ENCODE peak calls at places on chromosomes 1 and 21, in nine cellular contexts. M, A, V, J, L, P, Y, F and O are unnamed samples.

GRCh38 chr1:162040657-162041056 is 17.0 kb upstream of the OLFML2B start:
- DNase-seq in V (no peak), P (no peak), F (no peak), J (no peak), L (no peak), A (peak), M (peak), Y (no peak), O (peak)

GRCh38 chr1:60970081-60970509 is 112.3 kb upstream of the NFIA start:
- DNase-seq in M (peak), F (no peak), V (no peak), L (no peak), Y (no peak), J (no peak), P (peak), A (peak), O (peak)

GRCh38 chr1:40431385-40431784 is 18.9 kb upstream of the ZFP69B start:
- DNase-seq in L (no peak), J (no peak), F (no peak), M (no peak), P (no peak), A (no peak), V (no peak), Y (no peak), O (no peak)

GRCh38 chr1:206897175-206897574 is at the start of gene IL24:
- DNase-seq in F (no peak), L (no peak), Y (no peak), J (no peak), V (no peak), M (peak), A (peak), P (no peak), O (no peak)

GRCh38 chr1:11061652-11062365 is 2.0 kb upstream of the SRM start:
- DNase-seq in L (no peak), A (no peak), Y (no peak), F (no peak), J (no peak), V (no peak), M (no peak), P (no peak), O (no peak)

GRCh38 chr1:39540504-39541031 is 36.0 kb downstream of the PABPC4 start:
- DNase-seq in M (peak), L (peak), V (peak), Y (peak), F (no peak), P (no peak), A (peak), J (peak), O (no peak)

GRCh38 chr1:102550729-102551384 is 554.1 kb upstream of the OLFM3 start:
- DNase-seq in Y (peak), M (peak), J (no peak), P (peak), A (peak), V (no peak), F (no peak), L (no peak), O (peak)

GRCh38 chr1:143651350-143651992 is 320.3 kb downstream of the FAM72C start:
- DNase-seq in J (no peak), F (no peak), L (no peak), V (no peak), Y (no peak), A (no peak), P (no peak), M (no peak), O (no peak)

GRCh38 chr1:226443439-226443838 is 35.5 kb upstream of the PARP1 start:
- DNase-seq in P (no peak), Y (peak), A (peak), M (peak), F (no peak), V (no peak), J (no peak), L (peak), O (no peak)

GRCh38 chr1:55582078-55582477 is 366.9 kb upstream of the USP24 start:
- DNase-seq in V (no peak), L (no peak), P (no peak), J (no peak), Y (no peak), A (no peak), F (no peak), M (no peak), O (no peak)

GRCh38 chr21:26374817-26375216 is 198.3 kb downstream of the CYYR1 start:
- DNase-seq in J (no peak), P (no peak), L (no peak), M (no peak), A (no peak), F (no peak), Y (no peak), V (no peak), O (peak)

GRCh38 chr1:152182942-152183341 is 23.9 kb upstream of the RPTN start:
- DNase-seq in L (peak), P (no peak), F (peak), A (peak), Y (peak), J (no peak), V (no peak), M (peak), O (no peak)

GRCh38 chr1:114979278-114979891 is 50.2 kb upstream of the TSHB start:
- DNase-seq in M (peak), V (peak), J (no peak), P (peak), A (peak), L (peak), F (peak), Y (peak), O (peak)

GRCh38 chr1:36248250-36248894 is 24.1 kb downstream of the THRAP3 start:
- DNase-seq in L (peak), F (peak), A (peak), M (peak), J (peak), P (no peak), V (no peak), Y (peak), O (no peak)

GRCh38 chr1:229434641-229435051 is 752 bp upstream of the ACTA1 start:
- DNase-seq in J (no peak), L (no peak), F (no peak), A (no peak), Y (no peak), P (no peak), M (no peak), V (no peak), O (peak)

GRCh38 chr21:46347203-46347550 is 23.2 kb downstream of the PCNT start:
- DNase-seq in F (no peak), J (no peak), A (no peak), V (no peak), M (no peak), Y (no peak), P (no peak), L (no peak), O (no peak)

GRCh38 chr1:46862348-46862747 is 63.5 kb downstream of the CYP4B1 start:
- DNase-seq in Y (no peak), V (no peak), A (no peak), J (no peak), L (no peak), M (no peak), P (no peak), F (no peak), O (no peak)

GRCh38 chr1:58732087-58732486 is 32.2 kb upstream of the MYSM1 start:
- DNase-seq in V (no peak), P (no peak), J (no peak), Y (peak), A (peak), F (no peak), M (peak), L (no peak), O (no peak)

GRCh38 chr1:13809461-13810159 is 109.6 kb downstream of the PRDM2 start:
- DNase-seq in J (no peak), P (no peak), M (no peak), V (no peak), L (no peak), Y (no peak), A (no peak), F (no peak), O (no peak)

GRCh38 chr1:228271701-228272251 is 63.9 kb downstream of the OBSCN start:
- DNase-seq in P (no peak), M (no peak), F (no peak), V (no peak), Y (no peak), L (no peak), A (no peak), J (peak), O (no peak)

GRCh38 chr21:41396452-41397107 is 29.5 kb upstream of the MX1 start:
- DNase-seq in L (peak), A (peak), F (peak), Y (no peak), M (peak), P (no peak), V (no peak), J (peak), O (no peak)

GRCh38 chr1:2463396-2463795 is 12.7 kb upstream of the PLCH2 start:
- DNase-seq in F (no peak), M (no peak), A (no peak), L (no peak), J (no peak), V (no peak), P (no peak), Y (no peak), O (no peak)

GRCh38 chr1:111538343-111539035 is 35.1 kb upstream of the ADORA3 start:
- DNase-seq in P (no peak), A (peak), V (no peak), F (no peak), J (no peak), L (peak), Y (no peak), M (no peak), O (no peak)

GRCh38 chr1:20029178-20029912 is 40.6 kb upstream of the PLA2G5 start:
- DNase-seq in F (no peak), Y (no peak), M (no peak), L (no peak), V (no peak), A (peak), P (no peak), J (peak), O (no peak)

GRCh38 chr21:16022121-16022520 is 292.3 kb downstream of the USP25 start:
- DNase-seq in P (no peak), J (no peak), A (no peak), Y (no peak), M (no peak), V (no peak), L (no peak), F (no peak), O (no peak)

GRCh38 chr1:27333717-27334279 is 8.0 kb upstream of the SYTL1 start:
- DNase-seq in J (no peak), L (no peak), A (no peak), F (no peak), Y (no peak), V (no peak), P (no peak), M (no peak), O (no peak)

GRCh38 chr1:30362603-30362990 is 360.8 kb downstream of the MATN1 start:
- DNase-seq in A (no peak), L (no peak), V (no peak), F (no peak), J (no peak), P (no peak), Y (no peak), M (no peak), O (no peak)

GRCh38 chr1:100414693-100415092 is 62.4 kb downstream of the CDC14A start:
- DNase-seq in F (no peak), P (peak), M (peak), A (no peak), J (no peak), L (no peak), V (no peak), Y (no peak), O (no peak)

GRCh38 chr1:54940027-54940426 is 40.4 kb upstream of the TMEM61 start:
- DNase-seq in J (no peak), M (no peak), V (no peak), Y (no peak), L (no peak), A (peak), F (no peak), P (no peak), O (no peak)

GRCh38 chr1:26771285-26771642 is 16.5 kb upstream of the PIGV start:
- DNase-seq in F (no peak), Y (no peak), M (peak), P (no peak), J (no peak), L (no peak), V (no peak), A (no peak), O (no peak)

GRCh38 chr1:4219826-4220225 is 319.8 kb upstream of the C1orf174 start:
- DNase-seq in M (no peak), L (no peak), F (no peak), P (no peak), Y (no peak), J (no peak), V (no peak), A (no peak), O (no peak)

GRCh38 chr1:1974834-1975233 is 28.8 kb downstream of the CFAP74 start:
- DNase-seq in P (no peak), Y (no peak), J (no peak), M (no peak), V (no peak), A (no peak), F (no peak), L (no peak), O (no peak)

GRCh38 chr1:50978852-50979781 is 9.1 kb downstream of the CDKN2C start:
- DNase-seq in M (no peak), J (no peak), Y (no peak), P (peak), V (no peak), F (peak), L (peak), A (no peak), O (peak)

GRCh38 chr1:230868736-230869385 is 540 bp upstream of the C1orf198 start:
- DNase-seq in A (peak), Y (no peak), P (peak), J (peak), V (peak), M (peak), L (no peak), F (peak), O (peak)

GRCh38 chr1:224731633-224732032 is 115.5 kb downstream of the CNIH3 start:
- DNase-seq in P (no peak), Y (no peak), L (no peak), J (no peak), A (no peak), V (no peak), F (no peak), M (no peak), O (no peak)

GRCh38 chr21:14952916-14953315 is 111.9 kb downstream of the NRIP1 start:
- DNase-seq in Y (no peak), F (no peak), J (no peak), A (no peak), V (no peak), P (no peak), L (no peak), M (no peak), O (no peak)

GRCh38 chr1:13702425-13703127 is 2.6 kb downstream of the PRDM2 start:
- DNase-seq in M (no peak), J (no peak), L (no peak), Y (no peak), P (no peak), F (no peak), A (no peak), V (no peak), O (no peak)

GRCh38 chr1:111592389-111593361 is 26.9 kb upstream of the RAP1A start:
- DNase-seq in L (peak), A (peak), F (peak), Y (peak), J (peak), M (peak), V (peak), P (no peak), O (peak)